ENCODE peak calls at places on chromosomes 11 and 22, in ten cellular contexts. One of them, this sample, is unnamed.

GRCh38 chr11:125091247-125091876 is 20.1 kb downstream of the TMEM218 start:
- DNase-seq in tibial nerve: no peak
- DNase-seq in CD8-positive, alpha-beta T cell: no peak
- DNase-seq in lower lobe of right lung: peak; percentile 43
- DNase-seq in uterus: no peak
- DNase-seq in stomach: no peak
- DNase-seq in pancreas: no peak
- DNase-seq in heart left ventricle: peak; percentile 46
- DNase-seq in esophagus squamous epithelium: no peak
- DNase-seq in Karpas-422: peak; percentile 69
- DNase-seq in this sample: peak; percentile 12

GRCh38 chr11:100831929-100832480 is 144.9 kb downstream of the ARHGAP42 start:
- DNase-seq in uterus: no peak
- DNase-seq in pancreas: no peak
- DNase-seq in heart left ventricle: no peak
- DNase-seq in esophagus squamous epithelium: no peak
- DNase-seq in Karpas-422: no peak
- DNase-seq in stomach: no peak
- DNase-seq in tibial nerve: no peak
- DNase-seq in lower lobe of right lung: no peak
- DNase-seq in CD8-positive, alpha-beta T cell: no peak
- DNase-seq in this sample: no peak

GRCh38 chr11:45922425-45923082 is at the start of gene LARGE2:
- DNase-seq in Karpas-422: peak; percentile 82
- DNase-seq in lower lobe of right lung: peak; percentile 85
- DNase-seq in pancreas: peak; percentile 94
- DNase-seq in stomach: peak; percentile 78
- DNase-seq in CD8-positive, alpha-beta T cell: no peak
- DNase-seq in heart left ventricle: no peak
- DNase-seq in esophagus squamous epithelium: no peak
- DNase-seq in uterus: peak; percentile 14
- DNase-seq in tibial nerve: no peak
- DNase-seq in this sample: no peak

GRCh38 chr11:10679644-10680043 is 13.9 kb downstream of the IRAG1 start:
- DNase-seq in lower lobe of right lung: no peak
- DNase-seq in CD8-positive, alpha-beta T cell: no peak
- DNase-seq in esophagus squamous epithelium: no peak
- DNase-seq in Karpas-422: no peak
- DNase-seq in uterus: no peak
- DNase-seq in stomach: no peak
- DNase-seq in heart left ventricle: no peak
- DNase-seq in tibial nerve: no peak
- DNase-seq in pancreas: no peak
- DNase-seq in this sample: no peak

GRCh38 chr11:85575388-85575787 is 51.8 kb downstream of the DLG2 start:
- DNase-seq in heart left ventricle: no peak
- DNase-seq in pancreas: no peak
- DNase-seq in tibial nerve: no peak
- DNase-seq in lower lobe of right lung: no peak
- DNase-seq in stomach: no peak
- DNase-seq in Karpas-422: no peak
- DNase-seq in CD8-positive, alpha-beta T cell: no peak
- DNase-seq in uterus: no peak
- DNase-seq in esophagus squamous epithelium: no peak
- DNase-seq in this sample: no peak

GRCh38 chr22:30459206-30460052 is 12.4 kb downstream of the SEC14L3 start:
- DNase-seq in lower lobe of right lung: no peak
- DNase-seq in CD8-positive, alpha-beta T cell: peak; percentile 44
- DNase-seq in heart left ventricle: no peak
- DNase-seq in pancreas: no peak
- DNase-seq in tibial nerve: no peak
- DNase-seq in stomach: no peak
- DNase-seq in Karpas-422: peak; percentile 72
- DNase-seq in uterus: no peak
- DNase-seq in esophagus squamous epithelium: no peak
- DNase-seq in this sample: no peak

GRCh38 chr11:43898574-43898973 is 17.9 kb downstream of the ALKBH3 start:
- DNase-seq in esophagus squamous epithelium: no peak
- DNase-seq in tibial nerve: no peak
- DNase-seq in heart left ventricle: no peak
- DNase-seq in stomach: no peak
- DNase-seq in pancreas: no peak
- DNase-seq in Karpas-422: no peak
- DNase-seq in CD8-positive, alpha-beta T cell: no peak
- DNase-seq in lower lobe of right lung: no peak
- DNase-seq in uterus: no peak
- DNase-seq in this sample: no peak

GRCh38 chr11:64844330-64845124 is at the start of gene CDC42BPG:
- DNase-seq in esophagus squamous epithelium: no peak
- DNase-seq in CD8-positive, alpha-beta T cell: peak; percentile 76
- DNase-seq in pancreas: peak; percentile 95
- DNase-seq in stomach: peak; percentile 92
- DNase-seq in tibial nerve: no peak
- DNase-seq in uterus: peak; percentile 53
- DNase-seq in Karpas-422: peak; percentile 85
- DNase-seq in heart left ventricle: peak; percentile 46
- DNase-seq in lower lobe of right lung: peak; percentile 89
- DNase-seq in this sample: peak; percentile 91

GRCh38 chr11:134575504-134576230 is 163.6 kb upstream of the B3GAT1 start:
- DNase-seq in esophagus squamous epithelium: no peak
- DNase-seq in heart left ventricle: no peak
- DNase-seq in uterus: no peak
- DNase-seq in tibial nerve: no peak
- DNase-seq in stomach: no peak
- DNase-seq in pancreas: no peak
- DNase-seq in lower lobe of right lung: no peak
- DNase-seq in CD8-positive, alpha-beta T cell: no peak
- DNase-seq in Karpas-422: no peak
- DNase-seq in this sample: no peak

GRCh38 chr11:1514349-1515061 is 27.9 kb upstream of the MOB2 start:
- DNase-seq in uterus: peak; percentile 61
- DNase-seq in CD8-positive, alpha-beta T cell: no peak
- DNase-seq in pancreas: no peak
- DNase-seq in heart left ventricle: no peak
- DNase-seq in lower lobe of right lung: peak; percentile 36
- DNase-seq in Karpas-422: no peak
- DNase-seq in esophagus squamous epithelium: no peak
- DNase-seq in stomach: no peak
- DNase-seq in tibial nerve: no peak
- DNase-seq in this sample: no peak
- H3K4me1 ChIP-seq in uterus: peaks cover 9% of the 10 kb centered on the region
- H3K4me1 ChIP-seq in CD8-positive, alpha-beta T cell: peaks cover 51% of the 10 kb centered on the region
- H3K4me1 ChIP-seq in pancreas: peaks cover 8% of the 10 kb centered on the region
- H3K4me1 ChIP-seq in heart left ventricle: peaks cover 57% of the 10 kb centered on the region
- H3K4me1 ChIP-seq in lower lobe of right lung: peaks cover 62% of the 10 kb centered on the region
- H3K4me1 ChIP-seq in Karpas-422: no peaks in the 10 kb centered on the region
- H3K4me1 ChIP-seq in esophagus squamous epithelium: peaks cover 34% of the 10 kb centered on the region
- H3K4me1 ChIP-seq in stomach: peaks cover 22% of the 10 kb centered on the region
- H3K4me1 ChIP-seq in tibial nerve: no peaks in the 10 kb centered on the region
- H3K4me1 ChIP-seq in this sample: peaks cover 2% of the 10 kb centered on the region

GRCh38 chr22:47691152-47691895 is 928.9 kb downstream of the TBC1D22A start:
- DNase-seq in lower lobe of right lung: no peak
- DNase-seq in uterus: no peak
- DNase-seq in pancreas: no peak
- DNase-seq in CD8-positive, alpha-beta T cell: no peak
- DNase-seq in heart left ventricle: no peak
- DNase-seq in Karpas-422: no peak
- DNase-seq in tibial nerve: no peak
- DNase-seq in esophagus squamous epithelium: no peak
- DNase-seq in stomach: no peak
- DNase-seq in this sample: no peak

GRCh38 chr22:47692811-47693210 is 930.4 kb downstream of the TBC1D22A start:
- DNase-seq in heart left ventricle: no peak
- DNase-seq in pancreas: no peak
- DNase-seq in esophagus squamous epithelium: no peak
- DNase-seq in Karpas-422: no peak
- DNase-seq in lower lobe of right lung: no peak
- DNase-seq in stomach: no peak
- DNase-seq in uterus: no peak
- DNase-seq in CD8-positive, alpha-beta T cell: no peak
- DNase-seq in tibial nerve: no peak
- DNase-seq in this sample: no peak

GRCh38 chr22:47690166-47690565 is 927.7 kb downstream of the TBC1D22A start:
- DNase-seq in esophagus squamous epithelium: no peak
- DNase-seq in stomach: no peak
- DNase-seq in uterus: no peak
- DNase-seq in pancreas: no peak
- DNase-seq in tibial nerve: no peak
- DNase-seq in Karpas-422: no peak
- DNase-seq in CD8-positive, alpha-beta T cell: no peak
- DNase-seq in lower lobe of right lung: no peak
- DNase-seq in heart left ventricle: no peak
- DNase-seq in this sample: no peak

GRCh38 chr22:47687776-47688175 is 925.3 kb downstream of the TBC1D22A start:
- DNase-seq in Karpas-422: no peak
- DNase-seq in lower lobe of right lung: no peak
- DNase-seq in stomach: no peak
- DNase-seq in CD8-positive, alpha-beta T cell: no peak
- DNase-seq in esophagus squamous epithelium: no peak
- DNase-seq in tibial nerve: no peak
- DNase-seq in uterus: no peak
- DNase-seq in heart left ventricle: no peak
- DNase-seq in pancreas: no peak
- DNase-seq in this sample: no peak

DNA sequence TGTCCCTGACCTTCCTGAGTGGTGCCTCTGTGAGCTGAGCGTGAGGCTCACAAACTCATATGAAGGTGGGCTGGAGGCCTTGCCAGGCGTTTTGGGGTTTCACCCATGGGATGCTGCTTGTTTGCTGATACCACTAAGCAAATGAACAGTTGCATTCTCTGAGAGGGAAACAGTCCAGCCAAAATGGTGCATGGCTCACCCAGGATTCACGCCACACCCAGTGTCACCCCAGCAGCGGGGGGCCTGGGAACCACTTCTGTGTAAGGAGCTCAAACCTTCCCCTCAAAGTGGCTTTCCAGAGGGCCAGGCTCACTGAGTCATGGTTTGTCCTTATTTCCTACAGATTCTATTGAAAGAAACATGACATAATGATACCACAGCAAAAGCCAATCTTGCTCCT is 928.1 kb downstream of the TBC1D22A start:
- DNase-seq in CD8-positive, alpha-beta T cell: no peak
- DNase-seq in Karpas-422: no peak
- DNase-seq in esophagus squamous epithelium: no peak
- DNase-seq in pancreas: no peak
- DNase-seq in uterus: no peak
- DNase-seq in tibial nerve: no peak
- DNase-seq in stomach: no peak
- DNase-seq in lower lobe of right lung: no peak
- DNase-seq in heart left ventricle: no peak
- DNase-seq in this sample: no peak
- H3K9me3 ChIP-seq in CD8-positive, alpha-beta T cell: no peaks in the 10 kb centered on the region
- H3K9me3 ChIP-seq in Karpas-422: no peaks in the 10 kb centered on the region
- H3K9me3 ChIP-seq in esophagus squamous epithelium: no peaks in the 10 kb centered on the region
- H3K9me3 ChIP-seq in pancreas: no peaks in the 10 kb centered on the region
- H3K9me3 ChIP-seq in uterus: no peaks in the 10 kb centered on the region
- H3K9me3 ChIP-seq in tibial nerve: no peaks in the 10 kb centered on the region
- H3K9me3 ChIP-seq in stomach: no peaks in the 10 kb centered on the region
- H3K9me3 ChIP-seq in lower lobe of right lung: no peaks in the 10 kb centered on the region
- H3K9me3 ChIP-seq in heart left ventricle: no peaks in the 10 kb centered on the region
- H3K9me3 ChIP-seq in this sample: no peaks in the 10 kb centered on the region

DNA sequence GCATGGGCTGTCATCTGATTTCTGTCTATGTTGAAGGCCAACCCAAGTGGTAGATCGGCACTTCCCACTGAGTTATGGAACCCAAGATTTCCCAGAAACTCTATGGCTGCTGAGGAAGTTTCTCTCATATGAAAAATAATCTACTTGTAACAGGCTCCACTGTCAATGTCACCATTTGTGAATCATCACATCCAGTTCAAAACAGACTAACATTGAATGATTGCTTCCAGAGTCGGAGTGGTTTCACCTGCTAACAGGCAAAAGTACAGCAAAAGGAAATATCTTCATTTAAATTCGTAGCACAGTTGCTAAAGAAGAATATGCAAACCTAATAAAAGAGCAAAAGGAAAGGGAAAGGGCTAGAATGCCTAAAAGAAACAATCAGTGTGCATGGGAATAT is 12.8 kb downstream of the WT1 start:
- DNase-seq in lower lobe of right lung: no peak
- DNase-seq in pancreas: no peak
- DNase-seq in heart left ventricle: no peak
- DNase-seq in stomach: no peak
- DNase-seq in tibial nerve: no peak
- DNase-seq in uterus: no peak
- DNase-seq in Karpas-422: no peak
- DNase-seq in esophagus squamous epithelium: no peak
- DNase-seq in CD8-positive, alpha-beta T cell: no peak
- DNase-seq in this sample: no peak
- H3K4me1 ChIP-seq in lower lobe of right lung: peaks cover 5% of the 10 kb centered on the region
- H3K4me1 ChIP-seq in pancreas: no peaks in the 10 kb centered on the region
- H3K4me1 ChIP-seq in heart left ventricle: peaks cover 25% of the 10 kb centered on the region
- H3K4me1 ChIP-seq in stomach: peaks cover 12% of the 10 kb centered on the region
- H3K4me1 ChIP-seq in tibial nerve: no peaks in the 10 kb centered on the region
- H3K4me1 ChIP-seq in uterus: peaks cover 13% of the 10 kb centered on the region
- H3K4me1 ChIP-seq in Karpas-422: no peaks in the 10 kb centered on the region
- H3K4me1 ChIP-seq in esophagus squamous epithelium: no peaks in the 10 kb centered on the region
- H3K4me1 ChIP-seq in CD8-positive, alpha-beta T cell: peaks cover 7% of the 10 kb centered on the region
- H3K4me1 ChIP-seq in this sample: no peaks in the 10 kb centered on the region

GRCh38 chr22:47540011-47540410 is 777.6 kb downstream of the TBC1D22A start:
- DNase-seq in heart left ventricle: no peak
- DNase-seq in pancreas: no peak
- DNase-seq in tibial nerve: no peak
- DNase-seq in lower lobe of right lung: no peak
- DNase-seq in esophagus squamous epithelium: no peak
- DNase-seq in CD8-positive, alpha-beta T cell: no peak
- DNase-seq in Karpas-422: no peak
- DNase-seq in stomach: no peak
- DNase-seq in uterus: no peak
- DNase-seq in this sample: no peak

GRCh38 chr22:47539374-47539773 is 776.9 kb downstream of the TBC1D22A start:
- DNase-seq in esophagus squamous epithelium: no peak
- DNase-seq in CD8-positive, alpha-beta T cell: no peak
- DNase-seq in stomach: no peak
- DNase-seq in tibial nerve: no peak
- DNase-seq in uterus: no peak
- DNase-seq in lower lobe of right lung: no peak
- DNase-seq in pancreas: no peak
- DNase-seq in heart left ventricle: no peak
- DNase-seq in Karpas-422: no peak
- DNase-seq in this sample: no peak

GRCh38 chr22:47534150-47535133 is 772.0 kb downstream of the TBC1D22A start:
- DNase-seq in pancreas: no peak
- DNase-seq in uterus: no peak
- DNase-seq in CD8-positive, alpha-beta T cell: no peak
- DNase-seq in stomach: no peak
- DNase-seq in Karpas-422: no peak
- DNase-seq in tibial nerve: peak; percentile 14
- DNase-seq in lower lobe of right lung: no peak
- DNase-seq in esophagus squamous epithelium: no peak
- DNase-seq in heart left ventricle: peak; percentile 41
- DNase-seq in this sample: no peak

DNA sequence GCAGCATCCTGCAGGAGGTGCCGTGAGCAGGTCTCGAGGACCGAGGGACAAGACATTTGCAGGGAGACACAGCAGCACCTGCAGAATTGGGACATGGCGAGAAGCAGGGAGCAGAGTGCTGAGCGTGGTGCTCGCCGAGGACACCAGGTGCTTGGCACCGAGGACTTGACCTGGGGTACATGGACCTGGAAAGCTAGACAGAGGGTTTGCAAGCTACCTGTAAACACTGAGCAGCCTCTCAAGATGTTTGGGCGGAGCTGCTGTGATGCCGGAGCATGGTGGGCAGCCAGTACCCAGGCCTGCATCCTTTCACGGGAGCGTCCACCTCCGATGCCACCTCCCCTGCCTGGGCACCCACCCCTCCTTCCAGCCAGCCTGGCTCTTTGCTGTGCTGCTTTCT is 773.2 kb downstream of the TBC1D22A start:
- DNase-seq in esophagus squamous epithelium: no peak
- DNase-seq in lower lobe of right lung: no peak
- DNase-seq in tibial nerve: no peak
- DNase-seq in uterus: no peak
- DNase-seq in stomach: no peak
- DNase-seq in CD8-positive, alpha-beta T cell: no peak
- DNase-seq in pancreas: no peak
- DNase-seq in Karpas-422: no peak
- DNase-seq in heart left ventricle: no peak
- DNase-seq in this sample: no peak
- H3K9me3 ChIP-seq in esophagus squamous epithelium: no peaks in the 10 kb centered on the region
- H3K9me3 ChIP-seq in lower lobe of right lung: no peaks in the 10 kb centered on the region
- H3K9me3 ChIP-seq in tibial nerve: no peaks in the 10 kb centered on the region
- H3K9me3 ChIP-seq in uterus: no peaks in the 10 kb centered on the region
- H3K9me3 ChIP-seq in stomach: no peaks in the 10 kb centered on the region
- H3K9me3 ChIP-seq in CD8-positive, alpha-beta T cell: no peaks in the 10 kb centered on the region
- H3K9me3 ChIP-seq in pancreas: no peaks in the 10 kb centered on the region
- H3K9me3 ChIP-seq in Karpas-422: no peaks in the 10 kb centered on the region
- H3K9me3 ChIP-seq in heart left ventricle: no peaks in the 10 kb centered on the region
- H3K9me3 ChIP-seq in this sample: no peaks in the 10 kb centered on the region

This sample was measured in small intestine.